ENCODE peak calls at places on chromosomes 2 and 18, in four cellular contexts. One of them, this sample, is unnamed.

GRCh38 chr2:157874278-157874825 is 1.8 kb downstream of the ACVR1 start:
- DNase-seq in omental fat pad: no peak
- DNase-seq in H9: no peak
- DNase-seq in GM13976: no peak
- DNase-seq in this sample: no peak

GRCh38 chr18:56299740-56300139 is 338.7 kb downstream of the TXNL1 start:
- DNase-seq in H9: no peak
- DNase-seq in omental fat pad: no peak
- DNase-seq in GM13976: no peak
- DNase-seq in this sample: no peak

GRCh38 chr2:161952722-161953322 is 121.2 kb downstream of the DPP4 start:
- DNase-seq in GM13976: no peak
- DNase-seq in H9: no peak
- DNase-seq in omental fat pad: no peak
- DNase-seq in this sample: no peak

GRCh38 chr18:74709451-74709850 is 111.8 kb downstream of the ZNF407 start:
- DNase-seq in omental fat pad: no peak
- DNase-seq in H9: no peak
- DNase-seq in GM13976: no peak
- DNase-seq in this sample: no peak

GRCh38 chr18:53689886-53690285 is 534.6 kb downstream of the MBD2 start:
- DNase-seq in GM13976: no peak
- DNase-seq in omental fat pad: no peak
- DNase-seq in H9: no peak
- DNase-seq in this sample: no peak

GRCh38 chr2:72001937-72002690 is 145.5 kb downstream of the CYP26B1 start:
- DNase-seq in GM13976: no peak
- DNase-seq in omental fat pad: no peak
- DNase-seq in H9: no peak
- DNase-seq in this sample: no peak

GRCh38 chr2:209526541-209526940 is 102.7 kb downstream of the MAP2 start:
- DNase-seq in omental fat pad: no peak
- DNase-seq in GM13976: no peak
- DNase-seq in H9: no peak
- DNase-seq in this sample: no peak

GRCh38 chr2:217930783-217931563 is 71.8 kb downstream of the TNS1 start:
- DNase-seq in GM13976: no peak
- DNase-seq in H9: no peak
- DNase-seq in omental fat pad: no peak
- DNase-seq in this sample: no peak

GRCh38 chr2:165758276-165758675 is 35.8 kb downstream of the GALNT3 start:
- DNase-seq in omental fat pad: no peak
- DNase-seq in GM13976: no peak
- DNase-seq in H9: no peak
- DNase-seq in this sample: no peak

GRCh38 chr18:47260138-47260923 is 8.9 kb upstream of the SKOR2 start:
- DNase-seq in omental fat pad: no peak
- DNase-seq in H9: peak; percentile 86
- DNase-seq in GM13976: no peak
- DNase-seq in this sample: peak; percentile 60

GRCh38 chr2:136916131-136916530 is 150.8 kb downstream of the THSD7B start:
- DNase-seq in omental fat pad: no peak
- DNase-seq in GM13976: no peak
- DNase-seq in H9: no peak
- DNase-seq in this sample: no peak

GRCh38 chr18:63909870-63910269 is 2.1 kb downstream of the SERPINB10 start:
- DNase-seq in omental fat pad: no peak
- DNase-seq in H9: no peak
- DNase-seq in GM13976: no peak
- DNase-seq in this sample: no peak

GRCh38 chr18:23284629-23285028 is 149.3 kb downstream of the CABLES1 start:
- DNase-seq in H9: no peak
- DNase-seq in omental fat pad: no peak
- DNase-seq in GM13976: no peak
- DNase-seq in this sample: no peak

GRCh38 chr2:163697846-163698637 is 37.8 kb downstream of the FIGN start:
- DNase-seq in omental fat pad: no peak
- DNase-seq in GM13976: no peak
- DNase-seq in H9: no peak
- DNase-seq in this sample: no peak

DNA sequence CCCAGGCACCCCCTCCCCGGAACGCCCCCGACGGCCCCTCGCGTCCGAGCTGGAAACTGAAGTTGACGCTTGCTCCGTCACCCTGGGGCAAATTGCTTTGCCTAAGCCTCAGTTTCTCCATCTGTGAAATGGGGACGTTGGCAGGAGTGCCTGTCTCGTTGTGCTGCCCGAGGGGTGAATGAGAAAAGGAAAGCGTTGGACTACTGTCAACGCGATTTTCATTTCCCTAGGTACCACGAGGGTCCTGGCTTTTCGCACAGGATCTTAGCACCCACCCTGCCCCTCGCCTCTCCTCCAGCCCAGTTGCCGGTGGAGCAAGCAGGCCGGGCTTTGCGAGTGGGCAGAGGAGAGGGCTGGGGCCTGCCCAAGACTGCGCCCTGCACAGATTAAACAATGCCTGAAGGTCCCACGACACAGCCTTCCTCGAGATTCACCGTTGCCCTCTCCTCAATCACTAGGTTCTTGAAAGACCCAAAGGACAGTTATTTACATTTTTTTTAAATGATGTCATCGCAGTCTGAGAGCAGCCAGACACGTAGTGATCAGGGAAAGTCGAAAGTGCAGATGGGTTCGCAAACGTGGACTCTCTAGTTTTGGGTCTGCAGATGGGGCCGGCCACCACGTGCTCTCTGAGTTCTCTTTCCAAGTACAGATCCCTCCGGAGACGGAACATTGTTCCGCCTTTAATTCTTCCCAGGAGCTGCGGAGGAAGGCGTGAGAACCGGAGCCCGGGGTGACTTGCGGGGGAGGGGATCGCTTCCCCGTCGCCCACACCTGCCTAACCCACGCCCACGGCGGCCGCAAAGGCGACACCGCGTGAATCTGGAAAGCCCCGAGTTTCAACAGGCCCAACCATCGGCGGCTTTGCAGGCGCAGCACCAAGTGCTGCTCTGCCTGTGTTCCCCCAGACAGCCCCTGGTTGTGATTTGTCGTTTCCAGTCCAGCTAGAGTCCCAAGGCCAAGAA is 54.1 kb downstream of the PKDCC start:
- DNase-seq in omental fat pad: no peak
- DNase-seq in GM13976: peak; percentile 90
- DNase-seq in H9: no peak
- DNase-seq in this sample: peak; percentile 41
- TF ChIP-seq CTCF in omental fat pad: no peak
- TF ChIP-seq CTCF in GM13976: no peak
- TF ChIP-seq CTCF in H9: no peak
- TF ChIP-seq CTCF in this sample: no peak

GRCh38 chr2:112275314-112275886 is at the start of gene ZC3H6:
- DNase-seq in GM13976: peak; percentile 96
- DNase-seq in omental fat pad: peak; percentile 96
- DNase-seq in H9: peak; percentile 97
- DNase-seq in this sample: peak; percentile 100
- TF ChIP-seq CTCF in GM13976: no peak
- TF ChIP-seq CTCF in omental fat pad: no peak
- TF ChIP-seq CTCF in H9: peak; percentile 9
- TF ChIP-seq CTCF in this sample: no peak

GRCh38 chr2:30147196-30147714 is 448 bp downstream of the YPEL5 start:
- DNase-seq in H9: no peak
- DNase-seq in GM13976: peak; percentile 54
- DNase-seq in omental fat pad: no peak
- DNase-seq in this sample: peak; percentile 48

GRCh38 chr2:30149513-30149912 is 2.7 kb downstream of the YPEL5 start:
- DNase-seq in omental fat pad: no peak
- DNase-seq in H9: peak; percentile 62
- DNase-seq in GM13976: no peak
- DNase-seq in this sample: no peak

GRCh38 chr2:30146337-30147195 is at the start of gene YPEL5:
- DNase-seq in GM13976: peak; percentile 98
- DNase-seq in omental fat pad: peak; percentile 92
- DNase-seq in H9: peak; percentile 100
- DNase-seq in this sample: peak; percentile 99

GRCh38 chr2:30148850-30149249 is 2.0 kb downstream of the YPEL5 start:
- DNase-seq in GM13976: no peak
- DNase-seq in omental fat pad: no peak
- DNase-seq in H9: no peak
- DNase-seq in this sample: no peak

GRCh38 chr2:30147715-30148611 is 1.2 kb downstream of the YPEL5 start:
- DNase-seq in omental fat pad: peak; percentile 73
- DNase-seq in GM13976: peak; percentile 89
- DNase-seq in H9: peak; percentile 85
- DNase-seq in this sample: peak; percentile 91
- TF ChIP-seq CTCF in omental fat pad: no peak
- TF ChIP-seq CTCF in GM13976: peak; percentile 58
- TF ChIP-seq CTCF in H9: peak; percentile 48
- TF ChIP-seq CTCF in this sample: no peak

GRCh38 chr2:176088048-176088936 is 4.2 kb upstream of the HOXD13 start:
- DNase-seq in omental fat pad: no peak
- DNase-seq in H9: peak; percentile 85
- DNase-seq in GM13976: peak; percentile 76
- DNase-seq in this sample: no peak
- TF ChIP-seq CTCF in omental fat pad: no peak
- TF ChIP-seq CTCF in H9: peak; percentile 65
- TF ChIP-seq CTCF in GM13976: peak; percentile 81
- TF ChIP-seq CTCF in this sample: peak; percentile 52

GRCh38 chr2:6107290-6107689 is 415.1 kb downstream of the SOX11 start:
- DNase-seq in GM13976: no peak
- DNase-seq in omental fat pad: no peak
- DNase-seq in H9: no peak
- DNase-seq in this sample: no peak
- TF ChIP-seq CTCF in GM13976: no peak
- TF ChIP-seq CTCF in omental fat pad: no peak
- TF ChIP-seq CTCF in H9: no peak
- TF ChIP-seq CTCF in this sample: no peak

GRCh38 chr18:49728542-49728941 is 84.8 kb downstream of the ACAA2 start:
- DNase-seq in H9: peak; percentile 82
- DNase-seq in omental fat pad: no peak
- DNase-seq in GM13976: peak; percentile 72
- DNase-seq in this sample: no peak
- TF ChIP-seq CTCF in H9: peak; percentile 85
- TF ChIP-seq CTCF in omental fat pad: peak; percentile 15
- TF ChIP-seq CTCF in GM13976: peak; percentile 66
- TF ChIP-seq CTCF in this sample: peak; percentile 32

GRCh38 chr2:20916604-20917286 is 93.8 kb upstream of the LDAH start:
- DNase-seq in GM13976: no peak
- DNase-seq in H9: peak; percentile 39
- DNase-seq in omental fat pad: no peak
- DNase-seq in this sample: no peak
- TF ChIP-seq CTCF in GM13976: no peak
- TF ChIP-seq CTCF in H9: peak; percentile 43
- TF ChIP-seq CTCF in omental fat pad: no peak
- TF ChIP-seq CTCF in this sample: no peak

DNA sequence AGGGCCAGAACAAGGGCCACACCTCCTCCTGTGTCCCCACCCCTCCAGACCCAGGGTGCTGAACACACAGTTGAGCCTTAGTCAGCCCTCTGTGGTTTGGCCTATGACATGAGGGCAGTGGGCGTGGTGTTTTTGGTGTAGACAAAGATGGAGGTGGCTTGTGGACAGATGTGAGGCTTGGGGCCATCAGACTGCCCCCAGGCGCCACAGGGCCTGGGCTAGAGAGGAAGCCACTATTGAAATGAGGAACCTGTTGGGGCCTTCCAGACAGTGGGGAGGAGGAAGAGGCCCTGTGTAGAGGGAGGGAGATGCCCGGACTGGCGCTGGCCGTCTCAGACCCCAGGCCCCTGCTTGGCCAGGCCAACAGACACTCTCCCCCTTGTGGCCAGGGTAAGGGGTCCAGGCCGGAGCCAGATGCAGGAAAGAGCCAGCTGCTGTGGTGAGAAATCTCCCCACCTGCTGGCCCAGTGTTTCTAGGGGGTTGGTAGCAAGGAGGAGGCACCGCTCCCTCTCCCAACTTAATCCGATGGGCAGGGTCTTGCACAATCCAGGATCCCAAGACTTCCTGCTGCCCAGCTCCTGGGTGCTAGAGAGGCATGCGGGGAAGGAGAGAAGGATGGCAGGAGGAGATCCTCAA is 53.8 kb downstream of the SMAD7 start:
- DNase-seq in omental fat pad: no peak
- DNase-seq in H9: peak; percentile 86
- DNase-seq in GM13976: peak; percentile 75
- DNase-seq in this sample: no peak
- TF ChIP-seq CTCF in omental fat pad: no peak
- TF ChIP-seq CTCF in H9: peak; percentile 73
- TF ChIP-seq CTCF in GM13976: no peak
- TF ChIP-seq CTCF in this sample: no peak

GRCh38 chr2:156345582-156345981 is 13.1 kb upstream of the NR4A2 start:
- DNase-seq in H9: no peak
- DNase-seq in GM13976: no peak
- DNase-seq in omental fat pad: no peak
- DNase-seq in this sample: no peak

GRCh38 chr2:156350374-156351142 is 18.0 kb upstream of the NR4A2 start:
- DNase-seq in H9: no peak
- DNase-seq in GM13976: no peak
- DNase-seq in omental fat pad: no peak
- DNase-seq in this sample: no peak

GRCh38 chr2:156349605-156350004 is 17.1 kb upstream of the NR4A2 start:
- DNase-seq in GM13976: no peak
- DNase-seq in omental fat pad: no peak
- DNase-seq in H9: no peak
- DNase-seq in this sample: no peak

GRCh38 chr2:156346731-156347130 is 14.2 kb upstream of the NR4A2 start:
- DNase-seq in omental fat pad: no peak
- DNase-seq in GM13976: no peak
- DNase-seq in H9: no peak
- DNase-seq in this sample: no peak

DNA sequence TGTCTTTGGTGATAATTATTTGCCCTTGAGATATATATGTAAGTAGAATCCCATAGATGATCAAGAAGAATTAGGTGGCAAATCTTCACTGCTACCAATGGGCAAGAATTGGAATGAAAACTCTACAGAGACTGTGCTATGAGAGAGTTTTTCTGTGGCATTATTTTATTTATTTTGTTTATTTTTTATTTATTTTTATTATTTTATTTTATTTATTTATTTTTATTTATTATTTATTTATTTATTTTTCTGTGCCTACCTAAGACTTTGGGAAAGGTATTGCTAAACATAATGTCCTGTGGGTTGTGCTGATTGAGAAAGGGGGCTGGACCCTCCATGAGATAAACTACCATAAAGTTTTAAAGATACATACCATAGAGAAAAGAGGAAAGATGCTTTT is 16.6 kb upstream of the NR4A2 start:
- DNase-seq in omental fat pad: no peak
- DNase-seq in GM13976: no peak
- DNase-seq in H9: no peak
- DNase-seq in this sample: no peak
- TF ChIP-seq CTCF in omental fat pad: no peak
- TF ChIP-seq CTCF in GM13976: no peak
- TF ChIP-seq CTCF in H9: no peak
- TF ChIP-seq CTCF in this sample: no peak

DNA sequence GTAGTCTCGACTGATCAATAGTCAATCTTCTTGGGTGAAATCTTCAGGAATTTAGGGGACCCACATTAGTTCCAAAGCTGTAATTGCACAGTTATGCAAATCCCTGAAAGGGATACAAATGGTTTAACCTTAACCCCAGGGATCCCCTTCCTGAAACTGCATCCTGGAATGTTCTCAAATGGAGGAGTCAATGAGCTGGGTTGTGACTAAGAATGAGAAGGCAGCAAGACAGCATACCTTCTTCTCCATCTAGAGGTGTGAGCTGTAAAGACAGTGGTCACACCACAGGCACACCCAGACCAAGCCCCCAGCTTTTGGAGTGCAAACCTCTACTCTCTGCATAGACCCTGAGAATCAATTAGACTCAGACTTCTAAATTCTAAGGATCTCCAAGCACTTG is 164.7 kb upstream of the MEIS1 start:
- DNase-seq in omental fat pad: no peak
- DNase-seq in H9: peak; percentile 51
- DNase-seq in GM13976: no peak
- DNase-seq in this sample: no peak
- TF ChIP-seq CTCF in omental fat pad: no peak
- TF ChIP-seq CTCF in H9: peak; percentile 33
- TF ChIP-seq CTCF in GM13976: no peak
- TF ChIP-seq CTCF in this sample: no peak